ENCODE peak calls at places on chromosomes 2 and 18, in seven cellular contexts. M is stimulated activated CD4-positive, alpha-beta T cell treated with anti-CD3 and anti-CD28 coated beads, Interleukin-2, amount 100 ng/mL, for 24 hours; X is T-helper 17 cell; A is C1 segment of cervical spinal cord; T is naive thymus-derived CD4-positive, alpha-beta T cell; P is stimulated activated CD8-positive, alpha-beta memory T cell treated with anti-CD3 and anti-CD28 coated beads, Interleukin-7, amount 100 ng/mL, for 1 hour; Y is HFFc6. U is an unnamed sample.

GRCh38 chr2:187995556-187995955 is 296.1 kb upstream of the GULP1 start:
- DNase-seq in M (no peak), Y (no peak), T (no peak), X (no peak), P (no peak), A (no peak), U (no peak)

GRCh38 chr2:25103287-25103871 is 61.5 kb downstream of the EFR3B start:
- DNase-seq in T (no peak), A (no peak), M (no peak), P (no peak), Y (peak), X (no peak), U (no peak)

GRCh38 chr18:28584726-28585125 is 407.8 kb upstream of the CDH2 start:
- DNase-seq in A (no peak), M (no peak), X (no peak), P (no peak), Y (peak), T (no peak), U (no peak)

GRCh38 chr2:8578335-8579244 is 103.3 kb upstream of the ID2 start:
- DNase-seq in X (no peak), Y (no peak), M (no peak), A (no peak), T (no peak), P (no peak), U (no peak)

GRCh38 chr2:138428710-138429440 is 72.7 kb upstream of the SPOPL start:
- DNase-seq in P (no peak), M (no peak), X (no peak), A (no peak), Y (no peak), T (no peak), U (no peak)

GRCh38 chr2:166926657-166927056 is 38.4 kb downstream of the XIRP2 start:
- DNase-seq in P (no peak), T (no peak), X (no peak), Y (no peak), A (no peak), M (no peak), U (no peak)

GRCh38 chr2:33512112-33512511 is 35.7 kb downstream of the RASGRP3 start:
- DNase-seq in Y (no peak), T (no peak), X (no peak), A (no peak), P (no peak), M (no peak), U (no peak)

GRCh38 chr18:76376668-76377358 is 118.2 kb downstream of the ZNF516 start:
- DNase-seq in P (no peak), T (peak), M (peak), A (no peak), Y (no peak), X (no peak), U (no peak)

GRCh38 chr18:62865498-62865897 is 150.2 kb downstream of the PHLPP1 start:
- DNase-seq in X (no peak), M (no peak), P (no peak), T (no peak), A (no peak), Y (no peak), U (no peak)

GRCh38 chr2:184322615-184323014 is 275.7 kb upstream of the ZNF804A start:
- DNase-seq in T (no peak), X (no peak), P (no peak), M (no peak), A (no peak), Y (no peak), U (no peak)

GRCh38 chr18:11983592-11983991 is 2.3 kb downstream of the IMPA2 start:
- DNase-seq in M (no peak), T (no peak), X (no peak), A (no peak), Y (no peak), P (no peak), U (no peak)

GRCh38 chr2:236731767-236732580 is 162.3 kb downstream of the ACKR3 start:
- DNase-seq in M (no peak), P (no peak), X (no peak), Y (no peak), T (no peak), A (peak), U (no peak)

GRCh38 chr18:7735606-7736175 is 168.6 kb downstream of the PTPRM start:
- DNase-seq in T (no peak), P (no peak), M (no peak), Y (no peak), A (no peak), X (no peak), U (no peak)

GRCh38 chr2:197889041-197889440 is 84.6 kb downstream of the PLCL1 start:
- DNase-seq in Y (peak), P (no peak), T (peak), X (no peak), M (peak), A (no peak), U (peak)

GRCh38 chr2:219467736-219468075 is 31.0 kb upstream of the GMPPA start:
- DNase-seq in P (no peak), T (no peak), X (no peak), M (no peak), A (no peak), Y (no peak), U (no peak)

GRCh38 chr2:3447789-3448317 is 68.4 kb downstream of the TRAPPC12 start:
- DNase-seq in P (no peak), Y (no peak), T (no peak), M (no peak), A (no peak), X (no peak), U (no peak)

GRCh38 chr2:12824304-12824761 is 107.6 kb downstream of the TRIB2 start:
- DNase-seq in P (no peak), T (no peak), M (no peak), Y (peak), X (no peak), A (no peak), U (no peak)

GRCh38 chr2:240423788-240424191 is 11.7 kb upstream of the GPC1 start:
- DNase-seq in A (no peak), P (no peak), Y (no peak), X (no peak), T (no peak), M (no peak), U (no peak)

GRCh38 chr2:73911548-73912208 is 15.0 kb upstream of the DGUOK start:
- DNase-seq in X (no peak), A (no peak), P (no peak), M (no peak), Y (no peak), T (no peak), U (no peak)

GRCh38 chr18:75477913-75478312 is 50.4 kb upstream of the SMIM21 start:
- DNase-seq in Y (peak), X (no peak), P (no peak), A (no peak), T (no peak), M (no peak), U (no peak)

GRCh38 chr2:28333606-28334526 is 58.8 kb upstream of the FOSL2 start:
- DNase-seq in T (no peak), M (no peak), Y (no peak), X (no peak), A (no peak), P (no peak), U (peak)

GRCh38 chr18:58674159-58674558 is 2.9 kb downstream of the MALT1 start:
- DNase-seq in P (no peak), T (no peak), A (no peak), M (no peak), Y (no peak), X (no peak), U (no peak)

GRCh38 chr2:113103277-113103676 is 24.1 kb upstream of the IL1RN start:
- DNase-seq in P (no peak), A (no peak), Y (no peak), T (no peak), X (no peak), M (no peak), U (no peak)

GRCh38 chr2:75853441-75853840 is 142.7 kb upstream of the GCFC2 start:
- DNase-seq in P (no peak), Y (no peak), X (no peak), A (no peak), M (no peak), T (no peak), U (no peak)

GRCh38 chr2:111994042-111994441 is 61.0 kb upstream of the TMEM87B start:
- DNase-seq in M (no peak), T (no peak), A (no peak), P (no peak), Y (no peak), X (no peak), U (no peak)

GRCh38 chr2:15628899-15629855 is 37.5 kb downstream of the DDX1 start:
- DNase-seq in T (no peak), X (no peak), A (no peak), M (no peak), P (no peak), Y (no peak), U (no peak)

GRCh38 chr2:12661472-12661871 is 55.3 kb upstream of the TRIB2 start:
- DNase-seq in T (no peak), X (no peak), M (no peak), P (no peak), Y (no peak), A (no peak), U (no peak)

GRCh38 chr2:207352978-207353377 is 176.8 kb upstream of the CREB1 start:
- DNase-seq in T (no peak), P (no peak), Y (no peak), A (peak), X (no peak), M (no peak), U (no peak)

GRCh38 chr2:406876-407275 is 119.0 kb upstream of the ALKAL2 start:
- DNase-seq in A (no peak), P (no peak), X (no peak), Y (no peak), M (no peak), T (no peak), U (no peak)

GRCh38 chr2:231605607-231606091 is 13.0 kb downstream of the TEX44 start:
- DNase-seq in M (no peak), P (no peak), A (peak), T (no peak), Y (no peak), X (no peak), U (no peak)

GRCh38 chr18:57780318-57781127 is 22.6 kb downstream of the ATP8B1 start:
- DNase-seq in T (no peak), P (no peak), M (no peak), A (no peak), Y (peak), X (no peak), U (peak)

GRCh38 chr2:222796413-222797103 is 64.3 kb upstream of the ACSL3 start:
- DNase-seq in T (no peak), M (no peak), P (no peak), A (no peak), X (no peak), Y (peak), U (no peak)